ENCODE peak calls at places on chromosomes 16 and 17, in six cellular contexts. Q is thoracic aorta; T is NCI-H2081 treated with DMSO at 0.1 percent for 48 hours; E is cardiac septum; G is effector memory CD4-positive, alpha-beta T cell; S is kidney tubule cell. A is an unnamed sample.

GRCh38 chr16:11318817-11319216 is 26.4 kb upstream of the RMI2 start:
- DNase-seq in Q (no peak), T (no peak), E (no peak), G (no peak), S (no peak), A (no peak)

GRCh38 chr16:84526794-84527485 is 22.5 kb upstream of the MEAK7 start:
- DNase-seq in Q (no peak), T (no peak), E (no peak), G (no peak), S (peak), A (no peak)

GRCh38 chr16:30027588-30028437 is 3.3 kb downstream of the TLCD3B start:
- DNase-seq in Q (no peak), T (no peak), E (no peak), G (no peak), S (no peak), A (no peak)

GRCh38 chr17:20268700-20269475 is 198.5 kb downstream of the LGALS9B start:
- DNase-seq in Q (no peak), T (no peak), E (no peak), G (no peak), S (no peak), A (no peak)

GRCh38 chr16:85673529-85674417 is 15.0 kb downstream of the GINS2 start:
- DNase-seq in Q (no peak), T (no peak), E (peak), G (no peak), S (no peak), A (peak)

GRCh38 chr17:5854871-5855554 is 215.2 kb upstream of the WSCD1 start:
- DNase-seq in Q (no peak), T (no peak), E (no peak), G (no peak), S (no peak), A (no peak)

GRCh38 chr16:72380283-72380682 is 208.3 kb upstream of the PMFBP1 start:
- DNase-seq in Q (no peak), T (no peak), E (no peak), G (no peak), S (peak), A (no peak)

GRCh38 chr16:57209780-57210179 is 23.7 kb downstream of the RSPRY1 start:
- DNase-seq in Q (no peak), T (no peak), E (no peak), G (no peak), S (no peak), A (no peak)

GRCh38 chr17:48429156-48429555 is 858 bp downstream of the SKAP1 start:
- DNase-seq in Q (no peak), T (no peak), E (no peak), G (no peak), S (peak), A (no peak)

GRCh38 chr17:33493566-33493965 is 200.5 kb upstream of the ASIC2 start:
- DNase-seq in Q (no peak), T (no peak), E (no peak), G (no peak), S (no peak), A (no peak)

GRCh38 chr16:54526916-54527315 is 240.3 kb upstream of the IRX3 start:
- DNase-seq in Q (no peak), T (no peak), E (no peak), G (no peak), S (no peak), A (no peak)

GRCh38 chr16:27748868-27749546 is 199.1 kb downstream of the KATNIP start:
- DNase-seq in Q (no peak), T (no peak), E (no peak), G (no peak), S (peak), A (no peak)

GRCh38 chr17:2335726-2336214 is 487 bp downstream of the TSR1 start:
- DNase-seq in Q (no peak), T (no peak), E (no peak), G (no peak), S (peak), A (no peak)

GRCh38 chr17:79841369-79842135 is 2.3 kb upstream of the CBX4 start:
- DNase-seq in Q (no peak), T (no peak), E (no peak), G (no peak), S (no peak), A (peak)

GRCh38 chr17:14559720-14560119 is 258.8 kb downstream of the HS3ST3B1 start:
- DNase-seq in Q (no peak), T (no peak), E (no peak), G (no peak), S (no peak), A (no peak)

GRCh38 chr16:65547799-65548446 is 426.1 kb upstream of the CDH11 start:
- DNase-seq in Q (no peak), T (no peak), E (no peak), G (no peak), S (peak), A (no peak)

GRCh38 chr16:68236804-68237242 is 896 bp upstream of the ESRP2 start:
- DNase-seq in Q (no peak), T (no peak), E (no peak), G (no peak), S (no peak), A (no peak)

GRCh38 chr17:77372444-77373297 is 231.9 kb downstream of the SEC14L1 start:
- DNase-seq in Q (no peak), T (no peak), E (peak), G (peak), S (peak), A (peak)

GRCh38 chr16:87140211-87141200 is 176.7 kb downstream of the C16orf95 start:
- DNase-seq in Q (no peak), T (no peak), E (peak), G (no peak), S (no peak), A (no peak)

GRCh38 chr17:17385502-17385901 is 82.3 kb downstream of the NT5M start:
- DNase-seq in Q (no peak), T (no peak), E (no peak), G (no peak), S (no peak), A (no peak)

GRCh38 chr16:69934751-69935150 is 16.4 kb upstream of the CLEC18A start:
- DNase-seq in Q (no peak), T (no peak), E (peak), G (no peak), S (no peak), A (no peak)

GRCh38 chr16:86218479-86219170 is 291.7 kb upstream of the FOXF1 start:
- DNase-seq in Q (no peak), T (no peak), E (peak), G (no peak), S (no peak), A (no peak)

GRCh38 chr17:54937426-54937825 is 31.0 kb downstream of the COX11 start:
- DNase-seq in Q (no peak), T (no peak), E (no peak), G (no peak), S (no peak), A (no peak)

GRCh38 chr17:7220593-7221280 is 999 bp downstream of the ACADVL start:
- DNase-seq in Q (no peak), T (no peak), E (peak), G (peak), S (peak), A (peak)

GRCh38 chr17:67017895-67018294 is 26.5 kb upstream of the CACNG1 start:
- DNase-seq in Q (no peak), T (no peak), E (no peak), G (no peak), S (no peak), A (no peak)

GRCh38 chr16:85557083-85557975 is 55.8 kb upstream of the GSE1 start:
- DNase-seq in Q (no peak), T (no peak), E (no peak), G (no peak), S (peak), A (peak)

GRCh38 chr17:79747508-79748295 is 17.0 kb downstream of the ENPP7 start:
- DNase-seq in Q (no peak), T (no peak), E (no peak), G (no peak), S (no peak), A (no peak)

GRCh38 chr17:72388765-72389473 is 268.1 kb downstream of the SOX9 start:
- DNase-seq in Q (no peak), T (no peak), E (no peak), G (no peak), S (peak), A (no peak)

A was measured in right lobe of liver.